ENCODE peak calls at places on chromosomes 3 and 15, in five cellular contexts. One of them, this sample, is unnamed.
A peak's percentile ranks its signal among the peaks of the same experiment; 100 is the strongest.

GRCh38 chr3:153348457-153349137 is 186.6 kb downstream of the RAP2B start:
- DNase-seq in NAMALWA: no peak
- DNase-seq in T-helper 1 cell: no peak
- DNase-seq in endothelial cell of umbilical vein: no peak
- DNase-seq in right atrium auricular region: no peak
- DNase-seq in this sample: peak; percentile 52

GRCh38 chr3:48188266-48189201 is at the start of gene CDC25A:
- DNase-seq in endothelial cell of umbilical vein: peak; percentile 99
- DNase-seq in right atrium auricular region: peak; percentile 97
- DNase-seq in NAMALWA: peak; percentile 97
- DNase-seq in T-helper 1 cell: peak; percentile 91
- DNase-seq in this sample: peak; percentile 98

GRCh38 chr3:151631946-151632345 is 101.8 kb upstream of the AADACL2 start:
- DNase-seq in right atrium auricular region: no peak
- DNase-seq in T-helper 1 cell: no peak
- DNase-seq in endothelial cell of umbilical vein: no peak
- DNase-seq in NAMALWA: no peak
- DNase-seq in this sample: no peak

GRCh38 chr3:138398791-138399575 is 35.4 kb upstream of the ESYT3 start:
- DNase-seq in right atrium auricular region: no peak
- DNase-seq in endothelial cell of umbilical vein: no peak
- DNase-seq in NAMALWA: no peak
- DNase-seq in T-helper 1 cell: no peak
- DNase-seq in this sample: no peak

GRCh38 chr3:17573396-17573795 is 169.0 kb downstream of the TBC1D5 start:
- DNase-seq in endothelial cell of umbilical vein: no peak
- DNase-seq in right atrium auricular region: no peak
- DNase-seq in T-helper 1 cell: no peak
- DNase-seq in NAMALWA: no peak
- DNase-seq in this sample: no peak

GRCh38 chr3:15458212-15458780 is 30.9 kb downstream of the EAF1 start:
- DNase-seq in NAMALWA: no peak
- DNase-seq in T-helper 1 cell: no peak
- DNase-seq in endothelial cell of umbilical vein: no peak
- DNase-seq in right atrium auricular region: no peak
- DNase-seq in this sample: no peak

GRCh38 chr3:150180349-150180748 is 209.7 kb upstream of the PFN2 start:
- DNase-seq in NAMALWA: no peak
- DNase-seq in endothelial cell of umbilical vein: peak; percentile 38
- DNase-seq in T-helper 1 cell: no peak
- DNase-seq in right atrium auricular region: no peak
- DNase-seq in this sample: no peak

GRCh38 chr3:152113992-152114651 is 154.6 kb upstream of the MBNL1 start:
- DNase-seq in right atrium auricular region: no peak
- DNase-seq in NAMALWA: no peak
- DNase-seq in T-helper 1 cell: no peak
- DNase-seq in endothelial cell of umbilical vein: no peak
- DNase-seq in this sample: no peak

GRCh38 chr3:194761384-194761783 is 75.7 kb downstream of the FAM43A start:
- DNase-seq in T-helper 1 cell: no peak
- DNase-seq in endothelial cell of umbilical vein: no peak
- DNase-seq in NAMALWA: no peak
- DNase-seq in right atrium auricular region: no peak
- DNase-seq in this sample: no peak

GRCh38 chr3:82053236-82053635 is 291.8 kb upstream of the GBE1 start:
- DNase-seq in endothelial cell of umbilical vein: no peak
- DNase-seq in right atrium auricular region: no peak
- DNase-seq in NAMALWA: no peak
- DNase-seq in T-helper 1 cell: no peak
- DNase-seq in this sample: no peak

GRCh38 chr3:21638488-21638887 is 112.5 kb downstream of the ZNF385D start:
- DNase-seq in right atrium auricular region: no peak
- DNase-seq in T-helper 1 cell: no peak
- DNase-seq in NAMALWA: no peak
- DNase-seq in endothelial cell of umbilical vein: no peak
- DNase-seq in this sample: no peak

GRCh38 chr3:134666885-134667284 is 16.1 kb upstream of the KY start:
- DNase-seq in T-helper 1 cell: no peak
- DNase-seq in right atrium auricular region: no peak
- DNase-seq in NAMALWA: no peak
- DNase-seq in endothelial cell of umbilical vein: no peak
- DNase-seq in this sample: no peak

GRCh38 chr3:117191245-117191644 is 481.7 kb downstream of the TUSC7 start:
- DNase-seq in right atrium auricular region: no peak
- DNase-seq in endothelial cell of umbilical vein: no peak
- DNase-seq in T-helper 1 cell: no peak
- DNase-seq in NAMALWA: no peak
- DNase-seq in this sample: no peak

GRCh38 chr3:21920431-21920830 is 169.4 kb upstream of the ZNF385D start:
- DNase-seq in NAMALWA: no peak
- DNase-seq in T-helper 1 cell: no peak
- DNase-seq in right atrium auricular region: no peak
- DNase-seq in endothelial cell of umbilical vein: no peak
- DNase-seq in this sample: no peak

GRCh38 chr15:59444082-59444835 is 6.3 kb downstream of the FAM81A start:
- DNase-seq in right atrium auricular region: no peak
- DNase-seq in endothelial cell of umbilical vein: no peak
- DNase-seq in T-helper 1 cell: no peak
- DNase-seq in NAMALWA: no peak
- DNase-seq in this sample: no peak

GRCh38 chr3:81545572-81545971 is 215.9 kb downstream of the GBE1 start:
- DNase-seq in endothelial cell of umbilical vein: no peak
- DNase-seq in right atrium auricular region: no peak
- DNase-seq in T-helper 1 cell: no peak
- DNase-seq in NAMALWA: no peak
- DNase-seq in this sample: no peak

GRCh38 chr15:77122576-77122975 is 51.7 kb upstream of the TSPAN3 start:
- DNase-seq in right atrium auricular region: no peak
- DNase-seq in T-helper 1 cell: no peak
- DNase-seq in endothelial cell of umbilical vein: no peak
- DNase-seq in NAMALWA: no peak
- DNase-seq in this sample: no peak

GRCh38 chr15:78654272-78654671 is 13.3 kb upstream of the CHRNB4 start:
- DNase-seq in endothelial cell of umbilical vein: no peak
- DNase-seq in NAMALWA: no peak
- DNase-seq in T-helper 1 cell: no peak
- DNase-seq in right atrium auricular region: no peak
- DNase-seq in this sample: no peak

GRCh38 chr3:66824450-66824849 is 173.7 kb upstream of the KBTBD8 start:
- DNase-seq in endothelial cell of umbilical vein: no peak
- DNase-seq in T-helper 1 cell: no peak
- DNase-seq in NAMALWA: no peak
- DNase-seq in right atrium auricular region: no peak
- DNase-seq in this sample: no peak

GRCh38 chr15:52278636-52279367 is 16.8 kb downstream of the MYO5C start:
- DNase-seq in NAMALWA: no peak
- DNase-seq in T-helper 1 cell: no peak
- DNase-seq in endothelial cell of umbilical vein: no peak
- DNase-seq in right atrium auricular region: no peak
- DNase-seq in this sample: no peak

GRCh38 chr3:188279696-188280398 is 125.9 kb downstream of the LPP start:
- DNase-seq in NAMALWA: no peak
- DNase-seq in right atrium auricular region: no peak
- DNase-seq in T-helper 1 cell: no peak
- DNase-seq in endothelial cell of umbilical vein: no peak
- DNase-seq in this sample: no peak

GRCh38 chr3:54837964-54838363 is 89.9 kb downstream of the LRTM1 start:
- DNase-seq in NAMALWA: peak; percentile 7
- DNase-seq in T-helper 1 cell: no peak
- DNase-seq in endothelial cell of umbilical vein: no peak
- DNase-seq in right atrium auricular region: no peak
- DNase-seq in this sample: no peak

GRCh38 chr3:114624047-114624445 is 330.2 kb downstream of the TIGIT start:
- DNase-seq in NAMALWA: no peak
- DNase-seq in T-helper 1 cell: no peak
- DNase-seq in endothelial cell of umbilical vein: peak; percentile 82
- DNase-seq in right atrium auricular region: peak; percentile 74
- DNase-seq in this sample: no peak

GRCh38 chr3:147423601-147424324 is 14.6 kb downstream of the ZIC1 start:
- DNase-seq in T-helper 1 cell: no peak
- DNase-seq in right atrium auricular region: no peak
- DNase-seq in NAMALWA: no peak
- DNase-seq in endothelial cell of umbilical vein: no peak
- DNase-seq in this sample: no peak

GRCh38 chr3:72887723-72888545 is at the start of gene GXYLT2:
- DNase-seq in T-helper 1 cell: no peak
- DNase-seq in endothelial cell of umbilical vein: peak; percentile 34
- DNase-seq in NAMALWA: no peak
- DNase-seq in right atrium auricular region: peak; percentile 75
- DNase-seq in this sample: peak; percentile 76

GRCh38 chr3:62665627-62666433 is 209.4 kb downstream of the CADPS start:
- DNase-seq in right atrium auricular region: peak; percentile 75
- DNase-seq in NAMALWA: peak; percentile 88
- DNase-seq in endothelial cell of umbilical vein: peak; percentile 52
- DNase-seq in T-helper 1 cell: no peak
- DNase-seq in this sample: peak; percentile 66

GRCh38 chr15:65041787-65042186 is 3.4 kb upstream of the SLC51B start:
- DNase-seq in T-helper 1 cell: no peak
- DNase-seq in endothelial cell of umbilical vein: no peak
- DNase-seq in NAMALWA: no peak
- DNase-seq in right atrium auricular region: no peak
- DNase-seq in this sample: no peak

GRCh38 chr15:71572452-71573053 is 237.8 kb upstream of the NR2E3 start:
- DNase-seq in right atrium auricular region: no peak
- DNase-seq in endothelial cell of umbilical vein: peak; percentile 50
- DNase-seq in T-helper 1 cell: no peak
- DNase-seq in NAMALWA: no peak
- DNase-seq in this sample: no peak

GRCh38 chr15:47398115-47398514 is 319.2 kb upstream of the SEMA6D start:
- DNase-seq in endothelial cell of umbilical vein: no peak
- DNase-seq in right atrium auricular region: no peak
- DNase-seq in NAMALWA: no peak
- DNase-seq in T-helper 1 cell: no peak
- DNase-seq in this sample: no peak

GRCh38 chr3:14862661-14863230 is 44.0 kb downstream of the FGD5 start:
- DNase-seq in endothelial cell of umbilical vein: peak; percentile 28
- DNase-seq in T-helper 1 cell: no peak
- DNase-seq in right atrium auricular region: no peak
- DNase-seq in NAMALWA: no peak
- DNase-seq in this sample: no peak

GRCh38 chr15:40769310-40770146 is at the start of gene C15orf62:
- DNase-seq in right atrium auricular region: no peak
- DNase-seq in endothelial cell of umbilical vein: peak; percentile 65
- DNase-seq in T-helper 1 cell: no peak
- DNase-seq in NAMALWA: peak; percentile 96
- DNase-seq in this sample: peak; percentile 80

GRCh38 chr3:55416381-55416821 is 70.7 kb downstream of the WNT5A start:
- DNase-seq in endothelial cell of umbilical vein: no peak
- DNase-seq in T-helper 1 cell: no peak
- DNase-seq in NAMALWA: no peak
- DNase-seq in right atrium auricular region: no peak
- DNase-seq in this sample: peak; percentile 33

GRCh38 chr15:30940359-30940758 is 36.6 kb downstream of the FAN1 start:
- DNase-seq in endothelial cell of umbilical vein: no peak
- DNase-seq in T-helper 1 cell: no peak
- DNase-seq in NAMALWA: no peak
- DNase-seq in right atrium auricular region: no peak
- DNase-seq in this sample: no peak

GRCh38 chr3:140441006-140441405 is 236.9 kb upstream of the TRIM42 start:
- DNase-seq in T-helper 1 cell: no peak
- DNase-seq in NAMALWA: no peak
- DNase-seq in endothelial cell of umbilical vein: peak; percentile 87
- DNase-seq in right atrium auricular region: no peak
- DNase-seq in this sample: no peak

GRCh38 chr3:100402150-100402706 is 889 bp downstream of the LNP1 start:
- DNase-seq in endothelial cell of umbilical vein: peak; percentile 50
- DNase-seq in right atrium auricular region: no peak
- DNase-seq in T-helper 1 cell: no peak
- DNase-seq in NAMALWA: peak; percentile 58
- DNase-seq in this sample: peak; percentile 38

GRCh38 chr15:66115568-66116206 is 137.9 kb downstream of the MEGF11 start:
- DNase-seq in right atrium auricular region: no peak
- DNase-seq in T-helper 1 cell: peak; percentile 58
- DNase-seq in endothelial cell of umbilical vein: no peak
- DNase-seq in NAMALWA: no peak
- DNase-seq in this sample: no peak

GRCh38 chr3:184498986-184499606 is 62.5 kb upstream of the EPHB3 start:
- DNase-seq in T-helper 1 cell: no peak
- DNase-seq in endothelial cell of umbilical vein: no peak
- DNase-seq in NAMALWA: no peak
- DNase-seq in right atrium auricular region: no peak
- DNase-seq in this sample: no peak